ENCODE peak calls at places on chromosome 3, in eight cellular contexts. R is activated effector memory CD4-positive, alpha-beta T cell treated with Interleukin-2 at 50 U/mL for 16 hours; Q is activated CD8-positive, alpha-beta memory T cell treated with anti-CD3 and anti-CD28 coated beads for 48 hours; L is natural killer cell treated with Interleukin-12 subunit alpha and Interleukin-12 subunit beta and Interleukin-15 and Interleukin-18, amount 100 ng/mL, for 72 hours; C is AG10803; J is GM03348; G is GM10248; I is prostate gland. S is an unnamed sample.

GRCh38 chr3:160451602-160452001 is 2.0 kb upstream of the TRIM59 start:
- DNase-seq in R (no peak), Q (no peak), L (no peak), C (peak; percentile 23), J (no peak), G (no peak), I (no peak), S (peak; percentile 26)

GRCh38 chr3:13495921-13496723 is 16.0 kb downstream of the HDAC11 start:
- DNase-seq in R (peak; percentile 57), Q (peak; percentile 30), L (peak; percentile 76), C (peak; percentile 87), J (peak; percentile 89), G (peak; percentile 77), I (peak; percentile 84), S (peak; percentile 79)

GRCh38 chr3:67384790-67385397 is 269.5 kb downstream of the SUCLG2 start:
- DNase-seq in R (no peak), Q (no peak), L (no peak), C (peak; percentile 32), J (peak; percentile 37), G (peak; percentile 22), I (no peak), S (no peak)

GRCh38 chr3:123353227-123353851 is 95.6 kb downstream of the ADCY5 start:
- DNase-seq in R (no peak), Q (no peak), L (peak; percentile 25), C (no peak), J (no peak), G (no peak), I (no peak), S (no peak)

GRCh38 chr3:61564405-61565059 is 3.2 kb downstream of the PTPRG start:
- DNase-seq in R (no peak), Q (no peak), L (no peak), C (peak; percentile 68), J (peak; percentile 86), G (peak; percentile 34), I (peak; percentile 74), S (peak; percentile 60)

GRCh38 chr3:105944281-105944680 is 75.5 kb upstream of the CBLB start:
- DNase-seq in R (no peak), Q (no peak), L (no peak), C (peak; percentile 77), J (peak; percentile 66), G (no peak), I (no peak), S (peak; percentile 43)

GRCh38 chr3:14522768-14523167 is 17.4 kb downstream of the GRIP2 start:
- DNase-seq in R (no peak), Q (no peak), L (peak; percentile 28), C (no peak), J (no peak), G (no peak), I (no peak), S (no peak)

GRCh38 chr3:110414851-110415250 is 656.8 kb upstream of the NECTIN3 start:
- DNase-seq in R (no peak), Q (no peak), L (no peak), C (peak; percentile 73), J (peak; percentile 21), G (no peak), I (no peak), S (peak; percentile 76)

GRCh38 chr3:50372349-50372748 is 13.0 kb upstream of the TMEM115 start:
- DNase-seq in R (no peak), Q (no peak), L (no peak), C (no peak), J (no peak), G (no peak), I (no peak), S (no peak)

GRCh38 chr3:177935008-177935407 is 601.2 kb upstream of the KCNMB2 start:
- DNase-seq in R (no peak), Q (no peak), L (no peak), C (no peak), J (no peak), G (no peak), I (no peak), S (no peak)

GRCh38 chr3:112093180-112093522 is 7.0 kb downstream of the C3orf52 start:
- DNase-seq in R (no peak), Q (no peak), L (no peak), C (no peak), J (no peak), G (no peak), I (no peak), S (no peak)

GRCh38 chr3:23760325-23760724 is 45.4 kb upstream of the UBE2E1 start:
- DNase-seq in R (no peak), Q (no peak), L (no peak), C (no peak), J (no peak), G (no peak), I (no peak), S (no peak)

GRCh38 chr3:115999598-115999997 is 376.3 kb downstream of the GAP43 start:
- DNase-seq in R (no peak), Q (no peak), L (no peak), C (no peak), J (no peak), G (no peak), I (no peak), S (no peak)

GRCh38 chr3:22759636-22760310 is 443.4 kb upstream of the UBE2E2 start:
- DNase-seq in R (no peak), Q (no peak), L (no peak), C (no peak), J (no peak), G (no peak), I (no peak), S (no peak)

GRCh38 chr3:147422226-147422933 is 13.2 kb downstream of the ZIC1 start:
- DNase-seq in R (no peak), Q (no peak), L (no peak), C (no peak), J (no peak), G (no peak), I (no peak), S (no peak)

GRCh38 chr3:64399205-64399800 is 174.0 kb upstream of the PRICKLE2 start:
- DNase-seq in R (no peak), Q (no peak), L (no peak), C (peak; percentile 65), J (peak; percentile 75), G (peak; percentile 39), I (peak; percentile 46), S (peak; percentile 73)

GRCh38 chr3:14491396-14492190 is 48.5 kb downstream of the GRIP2 start:
- DNase-seq in R (no peak), Q (no peak), L (peak; percentile 54), C (no peak), J (no peak), G (no peak), I (no peak), S (no peak)

GRCh38 chr3:165389064-165389463 is 192.9 kb upstream of the SLITRK3 start:
- DNase-seq in R (no peak), Q (no peak), L (no peak), C (no peak), J (no peak), G (no peak), I (no peak), S (no peak)

GRCh38 chr3:111143-112069 is 85.2 kb upstream of the CHL1 start:
- DNase-seq in R (no peak), Q (no peak), L (no peak), C (no peak), J (no peak), G (peak; percentile 3), I (no peak), S (no peak)

GRCh38 chr3:168091299-168091852 is 4.3 kb downstream of the GOLIM4 start:
- DNase-seq in R (no peak), Q (no peak), L (no peak), C (no peak), J (no peak), G (no peak), I (no peak), S (no peak)

GRCh38 chr3:14142567-14143270 is 17.9 kb downstream of the TMEM43 start:
- DNase-seq in R (peak; percentile 37), Q (no peak), L (peak; percentile 67), C (no peak), J (no peak), G (no peak), I (no peak), S (no peak)

GRCh38 chr3:24351779-24352469 is 142.7 kb downstream of the THRB start:
- DNase-seq in R (no peak), Q (no peak), L (no peak), C (peak; percentile 40), J (peak; percentile 12), G (no peak), I (peak; percentile 78), S (no peak)

GRCh38 chr3:103499132-103499885 is 1064.5 kb downstream of the ZPLD1 start:
- DNase-seq in R (no peak), Q (no peak), L (no peak), C (peak; percentile 74), J (peak; percentile 56), G (no peak), I (no peak), S (no peak)

GRCh38 chr3:13125092-13126015 is 52.1 kb upstream of the IQSEC1 start:
- DNase-seq in R (no peak), Q (no peak), L (no peak), C (no peak), J (no peak), G (no peak), I (no peak), S (no peak)

GRCh38 chr3:116192464-116192863 is 252.8 kb downstream of the LSAMP start:
- DNase-seq in R (no peak), Q (no peak), L (no peak), C (no peak), J (no peak), G (no peak), I (no peak), S (no peak)

GRCh38 chr3:106421928-106422327 is 553.1 kb upstream of the CBLB start:
- DNase-seq in R (no peak), Q (no peak), L (no peak), C (peak; percentile 10), J (no peak), G (no peak), I (no peak), S (peak; percentile 10)

GRCh38 chr3:174419216-174419615 is 439.9 kb upstream of the NAALADL2 start:
- DNase-seq in R (no peak), Q (no peak), L (no peak), C (no peak), J (no peak), G (no peak), I (no peak), S (no peak)

GRCh38 chr3:70911719-70912118 is 599.3 kb upstream of the MDFIC2 start:
- DNase-seq in R (no peak), Q (no peak), L (no peak), C (no peak), J (no peak), G (no peak), I (no peak), S (no peak)

S was measured in HFFc6.